ENCODE peak calls at places on chromosome 7, in eight cellular contexts. G is GM23248, H is MG63, D is H1, J is AG09309, Z is neuronal stem cell, O is NB4, B is fibroblast of mammary gland. V is an unnamed sample.

GRCh38 chr7:104656467-104656866 is 328.1 kb downstream of the LHFPL3 start:
- DNase-seq in G (peak), H (no peak), D (no peak), J (no peak), Z (no peak), O (no peak), B (peak), V (no peak)

GRCh38 chr7:151432658-151433521 is 7.1 kb downstream of the CRYGN start:
- DNase-seq in G (no peak), H (no peak), D (peak), J (no peak), Z (no peak), O (peak), B (no peak), V (no peak)

GRCh38 chr7:40836218-40836617 is 701.4 kb downstream of the SUGCT start:
- DNase-seq in G (no peak), H (no peak), D (no peak), J (no peak), Z (no peak), O (peak), B (peak), V (no peak)

GRCh38 chr7:115340828-115341227 is 418.9 kb downstream of the MDFIC start:
- DNase-seq in G (peak), H (peak), D (no peak), J (peak), Z (no peak), O (peak), B (peak), V (no peak)

GRCh38 chr7:138603549-138604324 is 97.4 kb downstream of the SVOPL start:
- DNase-seq in G (no peak), H (no peak), D (no peak), J (no peak), Z (no peak), O (peak), B (peak), V (no peak)

GRCh38 chr7:93245525-93246432 is 13.6 kb downstream of the VPS50 start:
- DNase-seq in G (peak), H (no peak), D (no peak), J (peak), Z (peak), O (peak), B (peak), V (no peak)

GRCh38 chr7:134458341-134458805 is 527 bp downstream of the AKR1B1 start:
- DNase-seq in G (peak), H (peak), D (peak), J (no peak), Z (peak), O (peak), B (no peak), V (peak)

GRCh38 chr7:114924066-114924712 is 2.3 kb downstream of the MDFIC start:
- DNase-seq in G (peak), H (no peak), D (no peak), J (no peak), Z (no peak), O (no peak), B (peak), V (no peak)

GRCh38 chr7:23672033-23672432 is 8.0 kb upstream of the FAM221A start:
- DNase-seq in G (no peak), H (no peak), D (no peak), J (no peak), Z (no peak), O (no peak), B (no peak), V (no peak)

GRCh38 chr7:105985250-105985649 is 22.2 kb downstream of the CDHR3 start:
- DNase-seq in G (no peak), H (no peak), D (no peak), J (no peak), Z (no peak), O (no peak), B (no peak), V (no peak)

GRCh38 chr7:125847055-125847454 is 917.4 kb upstream of the POT1 start:
- DNase-seq in G (no peak), H (no peak), D (no peak), J (no peak), Z (no peak), O (no peak), B (no peak), V (no peak)

GRCh38 chr7:131212114-131212513 is 115.6 kb upstream of the MKLN1 start:
- DNase-seq in G (no peak), H (no peak), D (peak), J (no peak), Z (peak), O (no peak), B (peak), V (no peak)

GRCh38 chr7:88338521-88338920 is 31.8 kb upstream of the STEAP4 start:
- DNase-seq in G (no peak), H (no peak), D (no peak), J (no peak), Z (no peak), O (no peak), B (no peak), V (no peak)

GRCh38 chr7:68288099-68288498 is 1291.5 kb downstream of the TYW1 start:
- DNase-seq in G (no peak), H (no peak), D (no peak), J (no peak), Z (no peak), O (no peak), B (no peak), V (no peak)

GRCh38 chr7:72099784-72100183 is 312.4 kb downstream of the CALN1 start:
- DNase-seq in G (peak), H (no peak), D (no peak), J (peak), Z (no peak), O (no peak), B (peak), V (no peak)

GRCh38 chr7:143490719-143491306 is 13.1 kb downstream of the TAS2R41 start:
- DNase-seq in G (peak), H (peak), D (no peak), J (no peak), Z (no peak), O (peak), B (peak), V (no peak)

GRCh38 chr7:19508124-19508523 is 200.7 kb downstream of the POLR1F start:
- DNase-seq in G (no peak), H (peak), D (no peak), J (no peak), Z (no peak), O (no peak), B (peak), V (no peak)

GRCh38 chr7:90222390-90222789 is 10.8 kb downstream of the STEAP2 start:
- DNase-seq in G (no peak), H (no peak), D (no peak), J (no peak), Z (no peak), O (no peak), B (no peak), V (no peak)

GRCh38 chr7:74282748-74283459 is 6.3 kb upstream of the CLIP2 start:
- DNase-seq in G (no peak), H (no peak), D (no peak), J (no peak), Z (peak), O (no peak), B (no peak), V (no peak)

GRCh38 chr7:141785711-141786552 is 4.1 kb upstream of the TAS2R5 start:
- DNase-seq in G (peak), H (peak), D (no peak), J (peak), Z (peak), O (peak), B (peak), V (no peak)

GRCh38 chr7:108533712-108534111 is 7.8 kb upstream of the PNPLA8 start:
- DNase-seq in G (no peak), H (no peak), D (no peak), J (no peak), Z (no peak), O (no peak), B (no peak), V (no peak)

GRCh38 chr7:108541493-108541892 is 15.6 kb upstream of the PNPLA8 start:
- DNase-seq in G (no peak), H (no peak), D (no peak), J (no peak), Z (no peak), O (no peak), B (no peak), V (no peak)

GRCh38 chr7:108535257-108535656 is 9.3 kb upstream of the PNPLA8 start:
- DNase-seq in G (no peak), H (no peak), D (no peak), J (no peak), Z (no peak), O (no peak), B (no peak), V (no peak)

GRCh38 chr7:108537229-108537628 is 11.3 kb upstream of the PNPLA8 start:
- DNase-seq in G (no peak), H (no peak), D (no peak), J (no peak), Z (no peak), O (no peak), B (no peak), V (no peak)

DNA sequence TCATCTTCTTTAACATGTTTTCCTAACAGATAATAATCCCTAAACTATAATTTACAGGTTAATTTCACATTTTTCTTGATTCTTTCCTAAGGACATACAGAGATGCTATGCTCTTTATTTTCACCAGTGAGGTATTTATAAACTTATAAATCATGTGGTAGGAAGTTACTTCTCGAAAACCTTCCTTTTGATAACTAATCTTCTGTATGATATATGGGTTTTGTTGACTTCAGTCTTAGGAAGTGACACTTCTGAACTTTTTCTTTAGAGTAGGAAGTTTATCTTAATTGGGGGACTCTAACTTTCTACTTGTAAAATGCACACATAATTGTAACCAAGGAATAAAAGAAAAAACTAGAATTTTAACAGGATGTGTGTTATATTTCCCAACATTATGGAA is 9.8 kb upstream of the PNPLA8 start:
- DNase-seq in G (no peak), H (no peak), D (no peak), J (no peak), Z (no peak), O (no peak), B (no peak), V (no peak)
- H3K4me3 ChIP-seq in G (no peak), H (no peak), D (no peak), J (no peak), Z (no peak), O (no peak), B (no peak), V (no peak)

GRCh38 chr7:21944616-21945373 is 904 bp downstream of the CDCA7L start:
- DNase-seq in G (peak), H (peak), D (peak), J (no peak), Z (peak), O (peak), B (peak), V (peak)

GRCh38 chr7:21947056-21947455 is 1.4 kb upstream of the CDCA7L start:
- DNase-seq in G (no peak), H (no peak), D (no peak), J (no peak), Z (no peak), O (no peak), B (no peak), V (no peak)

GRCh38 chr7:21946228-21946709 is 570 bp upstream of the CDCA7L start:
- DNase-seq in G (peak), H (no peak), D (no peak), J (no peak), Z (no peak), O (no peak), B (peak), V (no peak)

GRCh38 chr7:21943436-21943835 is 2.3 kb downstream of the CDCA7L start:
- DNase-seq in G (no peak), H (no peak), D (no peak), J (no peak), Z (no peak), O (no peak), B (no peak), V (no peak)

GRCh38 chr7:21945374-21946227 is at the start of gene CDCA7L:
- DNase-seq in G (peak), H (peak), D (peak), J (no peak), Z (peak), O (peak), B (peak), V (peak)
- H3K4me3 ChIP-seq in G (peak), H (peak), D (peak), J (peak), Z (peak), O (peak), B (peak), V (peak)

GRCh38 chr7:47515305-47515834 is 66.5 kb downstream of the TNS3 start:
- DNase-seq in G (no peak), H (no peak), D (no peak), J (no peak), Z (no peak), O (no peak), B (no peak), V (no peak)

GRCh38 chr7:47514367-47514766 is 67.5 kb downstream of the TNS3 start:
- DNase-seq in G (no peak), H (no peak), D (no peak), J (no peak), Z (no peak), O (no peak), B (no peak), V (no peak)

GRCh38 chr7:47514818-47515217 is 67.1 kb downstream of the TNS3 start:
- DNase-seq in G (no peak), H (no peak), D (no peak), J (no peak), Z (no peak), O (peak), B (no peak), V (no peak)

GRCh38 chr7:47512481-47513176 is 69.3 kb downstream of the TNS3 start:
- DNase-seq in G (no peak), H (no peak), D (no peak), J (no peak), Z (no peak), O (no peak), B (no peak), V (no peak)

DNA sequence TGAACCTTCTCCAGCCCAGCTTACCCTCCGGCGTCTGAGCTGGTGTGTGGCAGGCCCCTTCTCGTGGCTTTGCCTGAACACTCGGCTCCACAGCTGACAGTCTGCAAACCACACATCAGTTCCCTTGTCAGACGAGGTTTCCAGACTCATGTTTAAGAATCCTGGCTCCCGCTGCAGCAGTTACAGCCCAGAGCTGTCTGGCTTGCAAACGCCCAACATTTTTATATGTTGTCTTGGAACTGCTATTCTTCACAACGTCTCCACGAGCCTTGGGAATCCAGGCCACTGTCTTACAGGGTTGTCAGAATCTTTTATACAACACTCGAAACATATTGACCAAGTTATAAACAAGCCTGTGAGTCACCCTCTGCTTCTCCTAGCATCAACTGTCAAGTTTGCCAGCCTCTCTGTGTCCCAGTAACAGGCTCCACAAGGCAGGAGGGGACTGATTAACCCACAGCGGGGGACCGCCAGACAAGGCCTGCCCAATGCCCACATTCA is 68.1 kb downstream of the TNS3 start:
- DNase-seq in G (peak), H (peak), D (no peak), J (peak), Z (no peak), O (no peak), B (peak), V (no peak)
- H3K4me3 ChIP-seq in G (peak), H (no peak), D (no peak), J (no peak), Z (no peak), O (no peak), B (no peak), V (no peak)

GRCh38 chr7:100604976-100605911 is 3.1 kb downstream of the PCOLCE start:
- DNase-seq in G (no peak), H (no peak), D (peak), J (no peak), Z (no peak), O (peak), B (no peak), V (peak)
- H3K4me3 ChIP-seq in G (peak), H (no peak), D (peak), J (peak), Z (peak), O (peak), B (peak), V (peak)

GRCh38 chr7:7185382-7185989 is 3.1 kb downstream of the C1GALT1 start:
- DNase-seq in G (no peak), H (no peak), D (no peak), J (no peak), Z (no peak), O (no peak), B (no peak), V (no peak)
- H3K4me3 ChIP-seq in G (peak), H (no peak), D (no peak), J (no peak), Z (no peak), O (no peak), B (no peak), V (no peak)

DNA sequence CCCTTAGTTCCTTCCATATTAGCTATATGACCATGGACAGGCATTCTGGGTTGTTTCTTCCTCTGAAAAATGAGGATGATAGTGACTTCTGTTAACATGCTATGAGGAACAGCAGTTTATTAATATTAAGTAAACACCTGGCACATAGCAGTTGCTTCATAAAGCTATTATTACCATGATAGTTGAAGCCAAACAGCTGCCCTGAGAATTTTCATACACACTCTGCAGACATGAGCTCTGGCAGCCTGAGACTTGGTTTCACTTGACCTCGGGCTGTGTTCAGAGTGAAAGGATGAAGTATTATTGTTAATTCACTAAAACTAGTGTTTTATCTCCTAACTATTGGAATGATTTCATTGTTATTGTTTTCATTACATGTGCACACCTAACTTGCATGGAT is 15.2 kb upstream of the IMPDH1 start:
- DNase-seq in G (no peak), H (no peak), D (no peak), J (no peak), Z (no peak), O (no peak), B (no peak), V (no peak)
- H3K4me3 ChIP-seq in G (no peak), H (no peak), D (no peak), J (no peak), Z (no peak), O (no peak), B (no peak), V (no peak)

DNA sequence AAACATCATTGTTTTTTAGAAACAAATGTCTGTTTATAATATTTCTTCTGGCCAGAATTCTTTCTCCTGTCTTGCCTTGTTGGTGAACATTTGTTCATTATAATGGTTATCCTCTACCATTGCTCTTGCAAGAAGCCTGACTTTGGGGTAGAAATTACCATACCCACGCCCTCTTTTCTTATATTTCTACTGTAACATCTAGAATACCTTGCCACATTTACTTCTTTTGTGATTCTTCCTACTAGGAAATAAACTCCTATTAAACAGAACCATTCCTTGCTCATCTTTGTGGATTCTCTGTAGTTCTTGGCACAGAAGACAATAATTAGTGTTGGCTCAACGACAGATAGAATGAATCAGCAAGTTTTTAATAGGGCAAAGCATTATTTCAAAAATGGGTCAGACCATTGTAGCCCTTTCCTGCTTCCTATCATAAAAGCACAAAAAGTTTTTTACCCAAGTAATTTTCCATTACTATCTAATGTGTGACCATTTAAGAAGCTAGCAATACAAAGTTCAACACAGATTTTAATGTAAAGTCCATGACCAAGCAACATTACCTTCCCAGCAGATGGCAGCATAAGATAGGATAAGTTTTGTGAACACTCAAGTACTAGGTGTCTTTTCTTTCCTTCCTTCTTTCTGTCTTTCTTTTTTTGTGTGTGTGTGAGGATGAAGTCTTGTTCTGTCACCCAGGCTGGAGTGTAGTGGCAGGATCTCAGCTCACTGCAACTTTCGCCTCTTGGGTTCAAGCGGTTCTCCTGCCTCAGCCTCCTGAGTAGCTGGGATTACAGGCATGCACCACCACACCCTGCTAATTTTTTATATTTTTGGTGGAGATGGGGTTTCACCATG is 270.4 kb downstream of the HGF start:
- DNase-seq in G (peak), H (no peak), D (no peak), J (peak), Z (peak), O (peak), B (peak), V (no peak)
- H3K4me3 ChIP-seq in G (peak), H (no peak), D (no peak), J (no peak), Z (no peak), O (no peak), B (no peak), V (no peak)

GRCh38 chr7:154931906-154932305 is 71.0 kb downstream of the PAXIP1 start:
- DNase-seq in G (peak), H (no peak), D (no peak), J (no peak), Z (no peak), O (no peak), B (no peak), V (no peak)

GRCh38 chr7:154929006-154929726 is 73.8 kb downstream of the PAXIP1 start:
- DNase-seq in G (no peak), H (no peak), D (no peak), J (no peak), Z (no peak), O (no peak), B (no peak), V (peak)

GRCh38 chr7:154928136-154929005 is 74.6 kb downstream of the PAXIP1 start:
- DNase-seq in G (peak), H (no peak), D (no peak), J (peak), Z (peak), O (peak), B (peak), V (peak)

GRCh38 chr7:154927624-154928125 is 75.2 kb downstream of the PAXIP1 start:
- DNase-seq in G (peak), H (peak), D (peak), J (peak), Z (peak), O (peak), B (peak), V (peak)
- H3K4me3 ChIP-seq in G (peak), H (peak), D (no peak), J (peak), Z (no peak), O (peak), B (peak), V (peak)

V was measured in transverse colon.